ENCODE peak calls at places on chromosomes 6 and 20, in seven cellular contexts. Q is body of pancreas, P is right lobe of liver, B is heart left ventricle, F is ovary, A is tibial nerve, H is breast epithelium. T is an unnamed sample.

GRCh38 chr20:51481311-51481997 is 61.1 kb downstream of the NFATC2 start:
- DNase-seq in H (no peak), A (no peak), F (no peak), B (no peak), P (no peak), Q (no peak), T (no peak)

GRCh38 chr20:41076776-41077175 is 48.2 kb downstream of the TOP1 start:
- DNase-seq in F (no peak), Q (no peak), B (no peak), P (no peak), H (no peak), A (no peak), T (no peak)

GRCh38 chr6:43714311-43715055 is 26.9 kb upstream of the MRPS18A start:
- DNase-seq in A (peak; percentile 54), P (no peak), B (no peak), Q (no peak), F (peak; percentile 80), H (no peak), T (peak; percentile 17)

GRCh38 chr6:72522735-72523141 is 99.1 kb upstream of the KCNQ5 start:
- DNase-seq in A (no peak), B (no peak), P (no peak), H (no peak), F (no peak), Q (peak; percentile 33), T (peak; percentile 52)

GRCh38 chr6:148175511-148176188 is 167.0 kb upstream of the SASH1 start:
- DNase-seq in H (no peak), Q (no peak), B (no peak), P (no peak), A (no peak), F (no peak), T (no peak)

GRCh38 chr6:102717737-102718427 is 1324.4 kb downstream of the GRIK2 start:
- DNase-seq in H (no peak), F (no peak), B (no peak), Q (no peak), P (no peak), A (no peak), T (no peak)

GRCh38 chr20:61478094-61478493 is 226.0 kb downstream of the CDH4 start:
- DNase-seq in B (no peak), Q (no peak), F (no peak), H (no peak), P (no peak), A (no peak), T (no peak)

GRCh38 chr20:15245896-15246295 is 908.5 kb upstream of the FLRT3 start:
- DNase-seq in A (no peak), H (no peak), P (no peak), B (no peak), Q (no peak), F (no peak), T (no peak)

GRCh38 chr20:25336561-25337422 is 53.8 kb downstream of the ABHD12 start:
- DNase-seq in P (no peak), A (no peak), B (no peak), Q (peak; percentile 51), H (peak; percentile 72), F (no peak), T (peak; percentile 32)

GRCh38 chr6:151616091-151616513 is 122.3 kb downstream of the CCDC170 start:
- DNase-seq in H (no peak), F (no peak), Q (no peak), P (no peak), B (no peak), A (no peak), T (no peak)

GRCh38 chr6:39298061-39298460 is 16.2 kb downstream of the KCNK17 start:
- DNase-seq in H (no peak), Q (no peak), A (no peak), B (no peak), P (peak; percentile 80), F (no peak), T (no peak)

GRCh38 chr20:25389858-25390537 is 637 bp downstream of the ABHD12 start:
- DNase-seq in A (peak; percentile 13), F (peak; percentile 74), P (peak; percentile 67), H (no peak), B (peak; percentile 77), Q (peak; percentile 50), T (peak; percentile 70)

GRCh38 chr6:290111-290932 is 2.0 kb upstream of the DUSP22 start:
- DNase-seq in P (no peak), B (no peak), A (no peak), H (no peak), F (no peak), Q (no peak), T (no peak)
- TF ChIP-seq POLR2A in P (no peak), B (no peak), A (no peak), H (no peak), F (no peak), Q (no peak), T (no peak)

GRCh38 chr6:142944126-142945066 is 580 bp downstream of the HIVEP2 start:
- DNase-seq in B (peak; percentile 90), P (peak; percentile 81), H (peak; percentile 79), F (peak; percentile 95), A (peak; percentile 78), Q (peak; percentile 88), T (peak; percentile 34)
- TF ChIP-seq POLR2A in B (peak; percentile 65), P (peak; percentile 87), H (no peak), F (peak; percentile 86), A (peak; percentile 59), Q (peak; percentile 84), T (peak; percentile 89)

GRCh38 chr20:59821788-59822187 is 111.6 kb downstream of the SYCP2 start:
- DNase-seq in P (no peak), Q (no peak), F (no peak), B (no peak), A (no peak), H (no peak), T (no peak)
- TF ChIP-seq POLR2A in P (no peak), Q (no peak), F (no peak), B (no peak), A (no peak), H (no peak), T (no peak)

GRCh38 chr20:57210911-57211280 is 55.5 kb downstream of the BMP7 start:
- DNase-seq in Q (no peak), H (no peak), B (no peak), P (no peak), F (no peak), A (no peak), T (no peak)
- TF ChIP-seq POLR2A in Q (no peak), H (no peak), B (no peak), P (no peak), F (no peak), A (no peak), T (no peak)

GRCh38 chr20:46123482-46124245 is 5.5 kb downstream of the CD40 start:
- DNase-seq in H (no peak), P (no peak), Q (no peak), A (no peak), B (no peak), F (no peak), T (no peak)

GRCh38 chr20:46129955-46130481 is 11.9 kb downstream of the CD40 start:
- DNase-seq in B (no peak), P (no peak), Q (no peak), F (no peak), H (no peak), A (no peak), T (no peak)

GRCh38 chr20:46128310-46129151 is 10.4 kb downstream of the CD40 start:
- DNase-seq in H (no peak), Q (no peak), A (no peak), B (no peak), F (peak; percentile 56), P (peak; percentile 29), T (peak; percentile 8)

GRCh38 chr20:46127396-46128010 is 9.4 kb downstream of the CD40 start:
- DNase-seq in P (no peak), F (no peak), H (no peak), B (no peak), A (no peak), Q (no peak), T (no peak)

DNA sequence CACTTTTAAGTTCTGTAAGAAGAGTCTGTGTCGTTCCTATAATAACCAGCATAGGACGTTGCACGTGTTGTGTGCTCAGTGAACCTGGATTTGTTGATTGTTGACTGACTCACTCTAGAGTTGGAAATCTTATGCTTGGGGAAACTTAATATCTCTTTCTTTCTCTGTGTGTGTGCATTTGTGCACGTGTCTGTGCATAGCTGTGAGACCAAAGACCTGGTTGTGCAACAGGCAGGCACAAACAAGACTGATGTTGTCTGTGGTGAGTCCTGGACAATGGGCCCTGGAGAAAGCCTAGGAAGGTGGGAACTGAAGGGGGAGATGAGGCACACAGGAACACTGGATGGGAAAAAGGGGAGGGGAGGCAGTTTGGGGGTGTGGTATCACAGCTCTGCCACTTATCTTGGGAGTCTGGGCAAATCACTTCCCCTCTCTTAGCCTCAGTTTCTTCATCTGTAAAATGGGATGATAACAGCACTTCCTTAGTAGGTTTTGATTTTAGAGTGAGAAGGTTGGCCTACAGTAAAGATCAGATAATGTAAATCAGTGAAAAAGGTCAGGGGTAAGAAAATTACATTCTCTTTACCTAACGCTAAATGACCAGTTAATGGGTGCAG is 8.4 kb downstream of the CD40 start:
- DNase-seq in H (no peak), Q (no peak), P (no peak), A (no peak), F (no peak), B (no peak), T (no peak)
- TF ChIP-seq POLR2A in H (no peak), Q (no peak), P (no peak), A (no peak), F (no peak), B (no peak), T (no peak)

GRCh38 chr20:57408536-57409233 is 17.5 kb downstream of the RBM38 start:
- DNase-seq in A (no peak), F (no peak), B (peak; percentile 34), H (no peak), P (no peak), Q (no peak), T (no peak)

GRCh38 chr20:57409316-57409671 is 18.1 kb downstream of the RBM38 start:
- DNase-seq in F (peak; percentile 66), Q (no peak), A (no peak), H (no peak), B (no peak), P (no peak), T (peak; percentile 73)

GRCh38 chr20:57405236-57406016 is 14.2 kb downstream of the RBM38 start:
- DNase-seq in H (no peak), A (no peak), F (no peak), P (no peak), Q (no peak), B (peak; percentile 53), T (no peak)

GRCh38 chr20:57408131-57408530 is 16.9 kb downstream of the RBM38 start:
- DNase-seq in B (no peak), Q (no peak), H (no peak), P (no peak), A (no peak), F (no peak), T (no peak)

DNA sequence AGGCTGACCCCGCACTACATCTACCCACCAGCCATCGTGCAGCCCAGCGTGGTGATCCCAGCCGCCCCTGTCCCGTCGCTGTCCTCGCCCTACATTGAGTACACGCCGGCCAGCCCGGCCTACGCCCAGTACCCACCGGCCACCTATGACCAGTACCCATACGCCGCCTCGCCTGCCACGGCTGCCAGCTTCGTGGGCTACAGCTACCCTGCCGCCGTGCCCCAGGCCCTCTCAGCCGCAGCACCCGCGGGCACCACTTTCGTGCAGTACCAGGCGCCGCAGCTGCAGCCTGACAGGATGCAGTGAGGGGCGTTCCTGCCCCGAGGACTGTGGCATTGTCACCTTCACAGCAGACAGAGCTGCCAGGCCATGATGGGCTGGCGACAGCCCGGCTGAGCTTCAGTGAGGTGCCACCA is 16.4 kb downstream of the RBM38 start:
- DNase-seq in Q (no peak), P (no peak), F (no peak), A (no peak), H (no peak), B (peak; percentile 48), T (no peak)
- TF ChIP-seq POLR2A in Q (no peak), P (no peak), F (no peak), A (no peak), H (no peak), B (no peak), T (no peak)

T was measured in erythroblast.